ENCODE peak calls at places on chromosomes 7 and 10, in four cellular contexts. F is K562, K is HepG2, G is GM12878. Z is an unnamed sample.

GRCh38 chr10:59098387-59098786 is 78.1 kb upstream of the PHYHIPL start:
- DNase-seq in K (no peak), F (no peak), G (no peak), Z (no peak)

GRCh38 chr10:48343871-48344598 is 37.6 kb downstream of the MAPK8 start:
- DNase-seq in K (no peak), G (no peak), F (no peak), Z (no peak)

GRCh38 chr7:25035274-25035673 is 55.3 kb upstream of the OSBPL3 start:
- DNase-seq in K (no peak), G (no peak), F (no peak), Z (no peak)

GRCh38 chr10:122665946-122666345 is 33.7 kb downstream of the C10orf120 start:
- DNase-seq in F (no peak), K (no peak), G (no peak), Z (no peak)

GRCh38 chr7:6307762-6308161 is 35.3 kb upstream of the CYTH3 start:
- DNase-seq in F (no peak), G (no peak), K (peak), Z (no peak)

GRCh38 chr10:100996678-100997363 is 2.8 kb upstream of the LZTS2 start:
- DNase-seq in K (no peak), G (no peak), F (peak), Z (peak)

GRCh38 chr7:101185258-101185839 is 5.3 kb upstream of the NAT16 start:
- DNase-seq in K (peak), F (no peak), G (no peak), Z (no peak)

GRCh38 chr7:158016171-158017087 is 571.2 kb downstream of the PTPRN2 start:
- DNase-seq in G (no peak), K (no peak), F (no peak), Z (no peak)

GRCh38 chr10:102267748-102268147 is 22.4 kb downstream of the GBF1 start:
- DNase-seq in K (no peak), F (no peak), G (no peak), Z (no peak)

GRCh38 chr7:155880721-155881120 is 68.5 kb upstream of the SHH start:
- DNase-seq in F (no peak), G (no peak), K (no peak), Z (no peak)

GRCh38 chr7:99789441-99790070 is 5.6 kb upstream of the CYP3A4 start:
- DNase-seq in G (no peak), K (no peak), F (no peak), Z (no peak)

GRCh38 chr10:17713133-17713532 is 38.9 kb upstream of the TMEM236 start:
- DNase-seq in G (no peak), K (no peak), F (no peak), Z (no peak)

GRCh38 chr10:24425151-24425550 is 216.2 kb downstream of the KIAA1217 start:
- DNase-seq in F (no peak), K (no peak), G (no peak), Z (no peak)

GRCh38 chr10:81426722-81427121 is 448.3 kb upstream of the NRG3 start:
- DNase-seq in G (no peak), K (no peak), F (no peak), Z (no peak)

GRCh38 chr10:13961096-13961495 is 369.6 kb downstream of the FRMD4A start:
- DNase-seq in G (no peak), F (no peak), K (no peak), Z (no peak)

GRCh38 chr10:109933984-109934565 is 10.8 kb upstream of the XPNPEP1 start:
- DNase-seq in K (no peak), G (no peak), F (no peak), Z (no peak)

GRCh38 chr7:45098983-45099839 is 10.4 kb upstream of the NACAD start:
- DNase-seq in K (no peak), G (no peak), F (no peak), Z (no peak)

GRCh38 chr10:77041636-77042258 is 595.9 kb downstream of the KCNMA1 start:
- DNase-seq in F (no peak), G (no peak), K (no peak), Z (no peak)

GRCh38 chr7:43678315-43678714 is 51.0 kb downstream of the COA1 start:
- DNase-seq in K (no peak), G (no peak), F (no peak), Z (no peak)

GRCh38 chr7:22588396-22588795 is 88.4 kb upstream of the STEAP1B start:
- DNase-seq in K (no peak), G (no peak), F (no peak), Z (no peak)

GRCh38 chr7:22586806-22587180 is 86.8 kb upstream of the STEAP1B start:
- DNase-seq in G (no peak), K (peak), F (no peak), Z (peak)

GRCh38 chr7:22584179-22584578 is 84.2 kb upstream of the STEAP1B start:
- DNase-seq in K (no peak), G (no peak), F (no peak), Z (no peak)

GRCh38 chr7:22587322-22587721 is 87.3 kb upstream of the STEAP1B start:
- DNase-seq in F (no peak), K (no peak), G (no peak), Z (no peak)

GRCh38 chr7:22586101-22586805 is 86.3 kb upstream of the STEAP1B start:
- DNase-seq in G (no peak), K (no peak), F (no peak), Z (no peak)
- TF ChIP-seq FOXK2 in G (no peak), K (no peak), F (no peak), Z (no peak)

DNA sequence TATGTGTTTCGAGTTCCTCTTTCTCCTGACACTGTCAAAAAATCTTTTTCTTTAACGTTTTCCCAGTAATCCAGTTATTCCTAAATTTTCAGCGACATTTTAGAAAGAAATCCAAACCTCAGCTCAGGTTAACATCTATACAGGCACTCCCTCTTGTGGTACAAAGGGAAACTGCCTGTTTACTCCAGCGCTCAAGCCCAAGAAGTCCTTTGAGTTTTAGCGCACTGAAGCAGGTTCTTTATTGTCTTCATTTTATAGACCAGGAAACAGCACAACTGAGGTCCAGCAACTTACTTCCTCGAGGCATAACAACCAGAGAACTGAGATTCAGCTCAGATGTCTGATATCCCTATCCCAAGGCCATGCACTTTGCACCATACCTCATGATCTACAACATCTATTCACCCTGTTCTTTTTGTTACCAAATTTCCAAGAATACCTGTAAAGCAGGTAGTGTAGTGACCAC is 287.2 kb upstream of the MKLN1 start:
- DNase-seq in G (no peak), K (peak), F (peak), Z (peak)
- TF ChIP-seq TARDBP in G (no peak), K (no peak), F (no peak), Z (no peak)

DNA sequence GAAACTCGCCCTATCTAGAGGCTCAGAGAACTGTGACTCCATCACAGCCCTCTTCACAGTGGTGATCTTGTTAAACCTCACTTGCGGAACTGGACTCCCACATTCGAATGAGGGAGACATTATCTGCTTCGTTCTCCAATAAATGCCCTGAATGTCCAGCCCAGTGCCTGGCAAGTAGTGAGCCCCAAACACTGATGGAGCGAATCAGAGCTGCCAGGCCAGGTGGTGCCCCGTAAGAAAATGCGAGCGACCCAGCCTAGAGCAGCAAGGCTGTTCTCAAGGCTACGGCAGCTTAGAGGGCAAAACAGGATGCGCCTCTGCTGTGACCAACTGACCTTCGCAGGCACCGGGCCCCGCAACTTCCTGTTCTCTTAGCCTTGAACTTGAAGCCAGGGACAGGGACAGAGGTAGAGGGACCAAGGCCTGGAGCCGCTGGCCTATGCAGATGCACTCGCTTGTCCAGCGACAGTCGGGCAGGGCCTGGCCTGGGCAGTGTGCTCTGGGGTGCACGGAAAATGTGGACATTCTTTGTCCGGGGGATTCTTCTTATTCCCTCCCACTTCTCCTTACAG is 217.6 kb downstream of the TCERG1L start:
- DNase-seq in G (no peak), F (no peak), K (no peak), Z (no peak)
- TF ChIP-seq FOXK2 in G (no peak), F (no peak), K (no peak), Z (no peak)

GRCh38 chr7:29327455-29327854 is 132.9 kb downstream of the CHN2 start:
- DNase-seq in G (no peak), F (no peak), K (no peak), Z (peak)
- TF ChIP-seq TARDBP in G (no peak), F (no peak), K (no peak), Z (no peak)

GRCh38 chr7:154649434-154649833 is 353.5 kb downstream of the PAXIP1 start:
- DNase-seq in G (no peak), F (no peak), K (no peak), Z (no peak)

GRCh38 chr7:154647625-154648024 is 355.3 kb downstream of the PAXIP1 start:
- DNase-seq in F (no peak), K (no peak), G (no peak), Z (no peak)

GRCh38 chr7:154649015-154649414 is 353.9 kb downstream of the PAXIP1 start:
- DNase-seq in K (no peak), G (no peak), F (no peak), Z (no peak)

GRCh38 chr7:154644366-154644765 is 358.6 kb downstream of the PAXIP1 start:
- DNase-seq in G (no peak), K (no peak), F (no peak), Z (no peak)

GRCh38 chr7:154646126-154647013 is 356.6 kb downstream of the PAXIP1 start:
- DNase-seq in K (no peak), G (no peak), F (peak), Z (no peak)
- TF ChIP-seq FOXK2 in K (no peak), G (no peak), F (no peak), Z (no peak)

GRCh38 chr10:124740374-124741280 is 3.6 kb downstream of the FAM53B start:
- DNase-seq in K (peak), G (no peak), F (no peak), Z (no peak)
- TF ChIP-seq TARDBP in K (no peak), G (no peak), F (no peak), Z (no peak)

Z was measured in HEK293T.